ENCODE peak calls at places on chromosomes 12 and 14, in nine cellular contexts. One of them, this sample, is unnamed.

GRCh38 chr12:12899530-12900380 is 8.4 kb downstream of the GPRC5A start:
- DNase-seq in mucosa of descending colon: no peak
- DNase-seq in fibroblast of mammary gland: peak; percentile 98
- DNase-seq in AG04450: peak; percentile 94
- DNase-seq in right atrium auricular region: peak; percentile 81
- DNase-seq in vagina: peak; percentile 95
- DNase-seq in epithelial cell of esophagus: peak; percentile 87
- DNase-seq in transverse colon: no peak
- DNase-seq in astrocyte: peak; percentile 95
- DNase-seq in this sample: peak; percentile 98

GRCh38 chr14:39266871-39267591 is 33.3 kb downstream of the MIA2 start:
- DNase-seq in transverse colon: peak; percentile 89
- DNase-seq in epithelial cell of esophagus: peak; percentile 85
- DNase-seq in right atrium auricular region: peak; percentile 80
- DNase-seq in fibroblast of mammary gland: peak; percentile 77
- DNase-seq in vagina: no peak
- DNase-seq in astrocyte: peak; percentile 76
- DNase-seq in mucosa of descending colon: peak; percentile 92
- DNase-seq in AG04450: peak; percentile 51
- DNase-seq in this sample: peak; percentile 85

GRCh38 chr14:38342803-38343202 is 86.9 kb upstream of the CLEC14A start:
- DNase-seq in right atrium auricular region: no peak
- DNase-seq in transverse colon: no peak
- DNase-seq in fibroblast of mammary gland: peak; percentile 91
- DNase-seq in mucosa of descending colon: no peak
- DNase-seq in astrocyte: peak; percentile 84
- DNase-seq in AG04450: peak; percentile 56
- DNase-seq in epithelial cell of esophagus: no peak
- DNase-seq in vagina: no peak
- DNase-seq in this sample: peak; percentile 10

GRCh38 chr14:79280400-79280670 is 931.0 kb downstream of the DIO2 start:
- DNase-seq in right atrium auricular region: no peak
- DNase-seq in fibroblast of mammary gland: no peak
- DNase-seq in mucosa of descending colon: no peak
- DNase-seq in vagina: no peak
- DNase-seq in epithelial cell of esophagus: no peak
- DNase-seq in AG04450: no peak
- DNase-seq in astrocyte: no peak
- DNase-seq in transverse colon: no peak
- DNase-seq in this sample: no peak

GRCh38 chr14:87306770-87307169 is 686.2 kb downstream of the GALC start:
- DNase-seq in AG04450: no peak
- DNase-seq in transverse colon: no peak
- DNase-seq in astrocyte: no peak
- DNase-seq in fibroblast of mammary gland: no peak
- DNase-seq in epithelial cell of esophagus: peak; percentile 11
- DNase-seq in right atrium auricular region: no peak
- DNase-seq in mucosa of descending colon: no peak
- DNase-seq in vagina: no peak
- DNase-seq in this sample: no peak

GRCh38 chr12:52125499-52125900 is 46.0 kb downstream of the SMIM41 start:
- DNase-seq in right atrium auricular region: peak; percentile 55
- DNase-seq in fibroblast of mammary gland: no peak
- DNase-seq in transverse colon: no peak
- DNase-seq in epithelial cell of esophagus: no peak
- DNase-seq in astrocyte: no peak
- DNase-seq in AG04450: no peak
- DNase-seq in mucosa of descending colon: no peak
- DNase-seq in vagina: no peak
- DNase-seq in this sample: no peak

GRCh38 chr14:105144666-105145380 is 23.8 kb downstream of the JAG2 start:
- DNase-seq in vagina: no peak
- DNase-seq in AG04450: no peak
- DNase-seq in epithelial cell of esophagus: no peak
- DNase-seq in mucosa of descending colon: no peak
- DNase-seq in transverse colon: peak; percentile 4
- DNase-seq in astrocyte: no peak
- DNase-seq in right atrium auricular region: no peak
- DNase-seq in fibroblast of mammary gland: no peak
- DNase-seq in this sample: no peak

GRCh38 chr12:58819345-58819744 is 101.0 kb downstream of the LRIG3 start:
- DNase-seq in vagina: no peak
- DNase-seq in transverse colon: no peak
- DNase-seq in fibroblast of mammary gland: no peak
- DNase-seq in astrocyte: no peak
- DNase-seq in mucosa of descending colon: no peak
- DNase-seq in right atrium auricular region: no peak
- DNase-seq in epithelial cell of esophagus: no peak
- DNase-seq in AG04450: no peak
- DNase-seq in this sample: no peak

GRCh38 chr14:61426048-61426447 is 104.7 kb downstream of the PRKCH start:
- DNase-seq in mucosa of descending colon: no peak
- DNase-seq in epithelial cell of esophagus: peak; percentile 79
- DNase-seq in AG04450: no peak
- DNase-seq in transverse colon: no peak
- DNase-seq in fibroblast of mammary gland: no peak
- DNase-seq in astrocyte: no peak
- DNase-seq in vagina: no peak
- DNase-seq in right atrium auricular region: no peak
- DNase-seq in this sample: no peak

GRCh38 chr12:31740618-31741017 is 11.8 kb upstream of the AMN1 start:
- DNase-seq in astrocyte: no peak
- DNase-seq in AG04450: no peak
- DNase-seq in epithelial cell of esophagus: no peak
- DNase-seq in transverse colon: no peak
- DNase-seq in right atrium auricular region: no peak
- DNase-seq in mucosa of descending colon: no peak
- DNase-seq in fibroblast of mammary gland: no peak
- DNase-seq in vagina: no peak
- DNase-seq in this sample: no peak

GRCh38 chr12:116933101-116933500 is 22.4 kb downstream of the FBXW8 start:
- DNase-seq in mucosa of descending colon: no peak
- DNase-seq in astrocyte: no peak
- DNase-seq in AG04450: no peak
- DNase-seq in fibroblast of mammary gland: no peak
- DNase-seq in epithelial cell of esophagus: no peak
- DNase-seq in right atrium auricular region: no peak
- DNase-seq in vagina: no peak
- DNase-seq in transverse colon: no peak
- DNase-seq in this sample: no peak

GRCh38 chr14:78324353-78324752 is 154.2 kb downstream of the NRXN3 start:
- DNase-seq in vagina: no peak
- DNase-seq in epithelial cell of esophagus: no peak
- DNase-seq in right atrium auricular region: no peak
- DNase-seq in AG04450: no peak
- DNase-seq in mucosa of descending colon: no peak
- DNase-seq in fibroblast of mammary gland: no peak
- DNase-seq in transverse colon: no peak
- DNase-seq in astrocyte: no peak
- DNase-seq in this sample: no peak

GRCh38 chr12:13499008-13499407 is 302.5 kb downstream of the EMP1 start:
- DNase-seq in mucosa of descending colon: no peak
- DNase-seq in vagina: no peak
- DNase-seq in epithelial cell of esophagus: no peak
- DNase-seq in fibroblast of mammary gland: no peak
- DNase-seq in right atrium auricular region: no peak
- DNase-seq in AG04450: no peak
- DNase-seq in transverse colon: no peak
- DNase-seq in astrocyte: no peak
- DNase-seq in this sample: no peak

GRCh38 chr14:50344831-50345563 is 32.9 kb downstream of the DMAC2L start:
- DNase-seq in fibroblast of mammary gland: no peak
- DNase-seq in AG04450: no peak
- DNase-seq in astrocyte: no peak
- DNase-seq in vagina: no peak
- DNase-seq in right atrium auricular region: no peak
- DNase-seq in epithelial cell of esophagus: no peak
- DNase-seq in mucosa of descending colon: no peak
- DNase-seq in transverse colon: no peak
- DNase-seq in this sample: peak; percentile 96

DNA sequence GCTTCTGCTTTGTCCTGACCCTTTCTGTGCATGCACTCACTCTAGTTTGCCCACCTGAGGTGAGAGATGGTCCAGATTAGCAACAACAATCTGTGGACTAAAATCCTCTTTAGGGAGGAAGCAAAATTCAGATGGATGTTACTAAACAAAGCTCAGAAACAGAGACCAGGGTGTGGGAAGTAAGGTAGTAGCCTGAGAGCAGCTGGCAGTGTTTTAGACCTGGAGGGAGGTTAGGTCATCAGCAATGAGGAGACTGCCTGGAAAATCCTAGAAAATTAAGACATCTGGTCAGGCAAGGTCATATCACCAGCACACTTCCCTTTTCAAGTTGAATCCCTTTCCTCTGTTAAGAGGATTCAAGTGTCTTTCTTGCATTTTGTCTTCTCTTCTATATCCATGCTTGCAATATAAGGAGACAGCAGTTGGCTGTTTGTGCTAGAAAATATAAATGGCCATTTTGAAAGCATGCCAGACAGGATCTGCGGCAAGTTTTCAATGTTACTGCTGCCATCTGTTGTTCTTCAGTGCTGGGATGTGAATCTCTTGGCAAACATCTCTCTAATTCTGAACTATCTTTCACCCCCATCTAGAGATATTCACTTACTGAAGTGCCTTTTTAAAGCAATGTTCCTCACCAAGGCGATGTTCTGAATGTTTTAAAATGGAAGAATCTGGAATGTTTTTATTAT is 266.4 kb downstream of the NAV3 start:
- DNase-seq in vagina: no peak
- DNase-seq in fibroblast of mammary gland: peak; percentile 72
- DNase-seq in transverse colon: no peak
- DNase-seq in epithelial cell of esophagus: no peak
- DNase-seq in AG04450: peak; percentile 26
- DNase-seq in right atrium auricular region: no peak
- DNase-seq in mucosa of descending colon: no peak
- DNase-seq in astrocyte: peak; percentile 47
- DNase-seq in this sample: peak; percentile 71
- TF ChIP-seq CTCF in vagina: no peak
- TF ChIP-seq CTCF in fibroblast of mammary gland: no peak
- TF ChIP-seq CTCF in transverse colon: no peak
- TF ChIP-seq CTCF in epithelial cell of esophagus: no peak
- TF ChIP-seq CTCF in AG04450: peak; percentile 14
- TF ChIP-seq CTCF in right atrium auricular region: no peak
- TF ChIP-seq CTCF in mucosa of descending colon: no peak
- TF ChIP-seq CTCF in astrocyte: no peak
- TF ChIP-seq CTCF in this sample: no peak

DNA sequence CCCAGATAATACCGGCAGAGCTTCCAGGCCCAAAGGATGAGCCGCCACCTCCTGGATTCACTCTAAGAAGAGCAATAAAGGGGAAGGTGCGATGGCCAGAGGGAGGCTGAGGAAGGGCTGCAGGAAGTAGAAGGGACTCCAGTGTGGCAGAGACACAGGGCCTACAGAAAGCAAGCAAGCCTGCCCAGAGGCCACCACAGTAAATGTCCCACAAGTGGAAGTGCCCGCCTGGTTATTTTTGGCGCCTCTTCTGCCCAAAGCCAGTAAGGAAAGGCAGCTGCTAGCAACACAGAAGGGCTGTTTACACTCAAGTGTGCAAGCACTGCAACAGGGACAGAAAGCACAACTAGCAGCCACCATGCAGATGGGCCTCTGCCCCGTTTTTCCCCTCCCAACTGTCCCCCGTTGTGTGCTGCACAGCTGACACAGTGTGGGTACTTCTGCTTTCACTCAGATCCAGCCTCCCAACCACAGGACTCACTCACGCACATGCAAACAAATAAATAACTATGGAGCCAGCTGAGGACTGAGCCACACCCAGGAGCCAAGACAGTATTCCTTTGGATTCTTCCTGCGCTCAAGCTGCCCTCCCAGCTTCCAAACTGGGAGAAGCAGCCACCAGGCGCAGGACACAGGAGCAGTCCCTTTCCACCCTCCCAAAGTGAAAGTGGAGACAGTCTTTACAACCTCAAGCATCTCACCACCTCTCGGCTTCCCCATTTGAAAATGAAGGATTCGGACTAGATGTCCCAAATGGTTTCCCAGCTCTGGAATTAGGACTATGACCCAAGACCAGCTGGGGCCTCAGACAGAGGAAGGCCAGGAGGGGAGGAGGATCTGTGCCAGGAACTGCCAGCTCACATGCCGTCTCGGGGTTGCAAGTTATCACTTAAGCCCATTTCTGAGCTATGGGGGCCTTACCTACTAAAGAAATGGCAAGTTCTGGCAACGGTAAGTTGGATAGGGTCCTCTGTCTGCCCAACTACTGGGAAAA is 40.0 kb upstream of the PNMA1 start:
- DNase-seq in right atrium auricular region: no peak
- DNase-seq in astrocyte: no peak
- DNase-seq in epithelial cell of esophagus: peak; percentile 48
- DNase-seq in mucosa of descending colon: peak; percentile 72
- DNase-seq in transverse colon: peak; percentile 70
- DNase-seq in vagina: no peak
- DNase-seq in fibroblast of mammary gland: peak; percentile 59
- DNase-seq in AG04450: no peak
- DNase-seq in this sample: peak; percentile 81
- H3K4me3 ChIP-seq in right atrium auricular region: peak overlapping the region; percentile 24
- H3K4me3 ChIP-seq in astrocyte: no peak overlapping the region
- H3K4me3 ChIP-seq in epithelial cell of esophagus: no peak overlapping the region
- H3K4me3 ChIP-seq in mucosa of descending colon: no peak overlapping the region
- H3K4me3 ChIP-seq in transverse colon: peak overlapping the region; percentile 2
- H3K4me3 ChIP-seq in vagina: peak overlapping the region; percentile 36
- H3K4me3 ChIP-seq in fibroblast of mammary gland: no peak overlapping the region
- H3K4me3 ChIP-seq in AG04450: peak overlapping the region; percentile 41
- H3K4me3 ChIP-seq in this sample: peak overlapping the region; percentile 43

GRCh38 chr12:89649139-89649538 is 59.5 kb downstream of the ATP2B1 start:
- DNase-seq in right atrium auricular region: no peak
- DNase-seq in vagina: no peak
- DNase-seq in epithelial cell of esophagus: no peak
- DNase-seq in transverse colon: no peak
- DNase-seq in AG04450: no peak
- DNase-seq in fibroblast of mammary gland: no peak
- DNase-seq in astrocyte: no peak
- DNase-seq in mucosa of descending colon: no peak
- DNase-seq in this sample: no peak
- TF ChIP-seq CTCF in right atrium auricular region: no peak
- TF ChIP-seq CTCF in vagina: no peak
- TF ChIP-seq CTCF in epithelial cell of esophagus: no peak
- TF ChIP-seq CTCF in transverse colon: no peak
- TF ChIP-seq CTCF in AG04450: no peak
- TF ChIP-seq CTCF in fibroblast of mammary gland: no peak
- TF ChIP-seq CTCF in astrocyte: no peak
- TF ChIP-seq CTCF in mucosa of descending colon: no peak
- TF ChIP-seq CTCF in this sample: no peak

DNA sequence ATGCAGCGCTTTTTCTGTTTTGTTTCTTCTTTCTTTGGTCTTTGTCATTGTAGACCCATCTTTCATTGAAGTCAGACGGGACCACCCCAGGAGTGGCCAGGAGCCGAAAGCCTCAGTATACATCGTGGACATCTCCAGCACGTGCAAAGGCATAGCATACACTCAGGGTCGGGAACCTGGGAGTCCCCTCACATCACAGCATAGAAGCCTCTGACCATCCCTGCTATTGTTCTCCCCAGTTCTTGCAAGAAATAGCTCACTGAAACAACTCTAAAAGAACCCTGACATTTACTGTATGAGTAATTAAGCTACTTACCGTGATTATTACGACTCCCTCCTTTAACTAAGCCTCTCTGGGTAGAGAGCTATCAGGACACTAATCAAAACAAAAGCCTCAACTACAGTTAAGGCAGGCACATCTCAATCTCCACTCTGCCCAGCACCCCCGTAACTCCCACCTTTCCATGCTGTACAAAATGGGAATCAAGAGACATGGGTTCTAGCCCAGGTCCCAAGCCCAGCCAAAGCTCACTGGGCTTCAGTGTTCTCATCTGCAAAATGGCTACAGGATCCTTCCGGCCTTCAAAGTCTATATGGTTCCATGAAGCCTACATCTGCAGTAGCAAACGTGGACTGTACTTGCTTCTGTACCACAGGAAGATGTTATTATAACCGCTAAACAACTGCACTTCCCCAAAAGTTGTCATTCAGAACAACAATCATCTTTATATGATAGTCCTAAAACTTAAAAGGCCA is 6.7 kb downstream of the CCDC88C start:
- DNase-seq in astrocyte: no peak
- DNase-seq in fibroblast of mammary gland: no peak
- DNase-seq in right atrium auricular region: no peak
- DNase-seq in epithelial cell of esophagus: no peak
- DNase-seq in AG04450: no peak
- DNase-seq in transverse colon: no peak
- DNase-seq in mucosa of descending colon: no peak
- DNase-seq in vagina: no peak
- DNase-seq in this sample: no peak
- H3K4me3 ChIP-seq in astrocyte: no peak overlapping the region
- H3K4me3 ChIP-seq in fibroblast of mammary gland: no peak overlapping the region
- H3K4me3 ChIP-seq in right atrium auricular region: no peak overlapping the region
- H3K4me3 ChIP-seq in epithelial cell of esophagus: no peak overlapping the region
- H3K4me3 ChIP-seq in AG04450: no peak overlapping the region
- H3K4me3 ChIP-seq in transverse colon: no peak overlapping the region
- H3K4me3 ChIP-seq in mucosa of descending colon: no peak overlapping the region
- H3K4me3 ChIP-seq in vagina: no peak overlapping the region
- H3K4me3 ChIP-seq in this sample: no peak overlapping the region